ENCODE peak calls at places on chromosomes 12 and 14, in four cellular contexts. One of them, this sample, is unnamed.

GRCh38 chr12:64175254-64175945 is 46.7 kb downstream of the KICS2 start:
- DNase-seq in NCI-H345: no peak
- DNase-seq in neural crest cell: no peak
- DNase-seq in Daoy: no peak
- DNase-seq in this sample: no peak

GRCh38 chr12:18345021-18345735 is 83.9 kb downstream of the PIK3C2G start:
- DNase-seq in NCI-H345: no peak
- DNase-seq in neural crest cell: no peak
- DNase-seq in Daoy: no peak
- DNase-seq in this sample: no peak

GRCh38 chr12:92756905-92757598 is 54.3 kb downstream of the PLEKHG7 start:
- DNase-seq in NCI-H345: peak
- DNase-seq in neural crest cell: no peak
- DNase-seq in Daoy: no peak
- DNase-seq in this sample: no peak

GRCh38 chr12:749871-750270 is 2.5 kb upstream of the WNK1 start:
- DNase-seq in NCI-H345: peak
- DNase-seq in neural crest cell: no peak
- DNase-seq in Daoy: no peak
- DNase-seq in this sample: no peak

GRCh38 chr14:69539631-69540410 is 34.9 kb downstream of the CCDC177 start:
- DNase-seq in NCI-H345: no peak
- DNase-seq in neural crest cell: no peak
- DNase-seq in Daoy: no peak
- DNase-seq in this sample: peak

GRCh38 chr12:14454098-14454907 is 88.8 kb downstream of the ATF7IP start:
- DNase-seq in NCI-H345: peak
- DNase-seq in neural crest cell: no peak
- DNase-seq in Daoy: peak
- DNase-seq in this sample: peak

GRCh38 chr14:93156693-93157369 is 27.9 kb downstream of the MOAP1 start:
- DNase-seq in NCI-H345: no peak
- DNase-seq in neural crest cell: no peak
- DNase-seq in Daoy: no peak
- DNase-seq in this sample: no peak

GRCh38 chr12:131692431-131692830 is 18.5 kb upstream of the SFSWAP start:
- DNase-seq in NCI-H345: no peak
- DNase-seq in neural crest cell: no peak
- DNase-seq in Daoy: no peak
- DNase-seq in this sample: no peak

GRCh38 chr12:53223006-53223305 is 9.1 kb downstream of the RARG start:
- DNase-seq in NCI-H345: no peak
- DNase-seq in neural crest cell: no peak
- DNase-seq in Daoy: no peak
- DNase-seq in this sample: no peak

GRCh38 chr12:60333461-60333860 is 737.6 kb downstream of the SLC16A7 start:
- DNase-seq in NCI-H345: no peak
- DNase-seq in neural crest cell: no peak
- DNase-seq in Daoy: no peak
- DNase-seq in this sample: peak

GRCh38 chr12:13154027-13154538 is 42.4 kb upstream of the EMP1 start:
- DNase-seq in NCI-H345: no peak
- DNase-seq in neural crest cell: no peak
- DNase-seq in Daoy: no peak
- DNase-seq in this sample: no peak

GRCh38 chr12:63206908-63207307 is 55.9 kb upstream of the AVPR1A start:
- DNase-seq in NCI-H345: no peak
- DNase-seq in neural crest cell: no peak
- DNase-seq in Daoy: peak
- DNase-seq in this sample: no peak

GRCh38 chr12:110200124-110200417 is 75.9 kb downstream of the IFT81 start:
- DNase-seq in NCI-H345: no peak
- DNase-seq in neural crest cell: no peak
- DNase-seq in Daoy: no peak
- DNase-seq in this sample: no peak

GRCh38 chr12:53987748-53988147 is 2.8 kb downstream of the HOXC10 start:
- DNase-seq in NCI-H345: no peak
- DNase-seq in neural crest cell: no peak
- DNase-seq in Daoy: no peak
- DNase-seq in this sample: no peak

GRCh38 chr14:88613552-88614010 is 50.7 kb downstream of the ZC3H14 start:
- DNase-seq in NCI-H345: no peak
- DNase-seq in neural crest cell: no peak
- DNase-seq in Daoy: peak
- DNase-seq in this sample: peak

GRCh38 chr12:6178981-6179761 is 21.0 kb upstream of the CD9 start:
- DNase-seq in NCI-H345: no peak
- DNase-seq in neural crest cell: peak
- DNase-seq in Daoy: no peak
- DNase-seq in this sample: no peak

GRCh38 chr14:40629144-40629543 is 977.5 kb upstream of the LRFN5 start:
- DNase-seq in NCI-H345: peak
- DNase-seq in neural crest cell: no peak
- DNase-seq in Daoy: peak
- DNase-seq in this sample: no peak

GRCh38 chr14:67718265-67718664 is 16.6 kb downstream of the RDH12 start:
- DNase-seq in NCI-H345: no peak
- DNase-seq in neural crest cell: no peak
- DNase-seq in Daoy: no peak
- DNase-seq in this sample: no peak

GRCh38 chr14:96589577-96589976 is 87.4 kb downstream of the PAPOLA start:
- DNase-seq in NCI-H345: no peak
- DNase-seq in neural crest cell: no peak
- DNase-seq in Daoy: no peak
- DNase-seq in this sample: no peak

GRCh38 chr12:52514471-52515318 is 5.5 kb downstream of the KRT5 start:
- DNase-seq in NCI-H345: no peak
- DNase-seq in neural crest cell: no peak
- DNase-seq in Daoy: no peak
- DNase-seq in this sample: no peak